ENCODE peak calls at places on chromosomes 11 and 22, in six cellular contexts. One of them, this sample, is unnamed.

GRCh38 chr11:122209619-122210377 is 93.8 kb upstream of the BLID start:
- DNase-seq in thoracic aorta: peak; percentile 75
- DNase-seq in H1: no peak
- DNase-seq in lung: peak; percentile 59
- DNase-seq in AG09309: peak; percentile 67
- DNase-seq in astrocyte: peak; percentile 76
- DNase-seq in this sample: no peak

GRCh38 chr11:68839953-68840641 is 1.6 kb downstream of the CPT1A start:
- DNase-seq in astrocyte: no peak
- DNase-seq in H1: no peak
- DNase-seq in AG09309: no peak
- DNase-seq in lung: no peak
- DNase-seq in thoracic aorta: no peak
- DNase-seq in this sample: no peak

GRCh38 chr11:34259087-34259486 is 98.7 kb downstream of the ABTB2 start:
- DNase-seq in lung: no peak
- DNase-seq in H1: no peak
- DNase-seq in AG09309: no peak
- DNase-seq in thoracic aorta: no peak
- DNase-seq in astrocyte: no peak
- DNase-seq in this sample: no peak

GRCh38 chr11:95266751-95267374 is 35.9 kb upstream of the SESN3 start:
- DNase-seq in thoracic aorta: no peak
- DNase-seq in astrocyte: peak; percentile 20
- DNase-seq in lung: no peak
- DNase-seq in H1: no peak
- DNase-seq in AG09309: no peak
- DNase-seq in this sample: no peak

GRCh38 chr11:61587541-61587941 is 6.7 kb upstream of the SYT7 start:
- DNase-seq in AG09309: no peak
- DNase-seq in H1: peak; percentile 81
- DNase-seq in astrocyte: no peak
- DNase-seq in lung: peak; percentile 47
- DNase-seq in thoracic aorta: no peak
- DNase-seq in this sample: peak; percentile 62

GRCh38 chr11:7348432-7349298 is 97.0 kb downstream of the SYT9 start:
- DNase-seq in H1: no peak
- DNase-seq in thoracic aorta: no peak
- DNase-seq in lung: no peak
- DNase-seq in AG09309: no peak
- DNase-seq in astrocyte: no peak
- DNase-seq in this sample: no peak

GRCh38 chr11:105206633-105207032 is 67.1 kb upstream of the CARD18 start:
- DNase-seq in astrocyte: no peak
- DNase-seq in thoracic aorta: no peak
- DNase-seq in lung: no peak
- DNase-seq in H1: no peak
- DNase-seq in AG09309: no peak
- DNase-seq in this sample: no peak

GRCh38 chr11:12889243-12889642 is 119.9 kb upstream of the RASSF10 start:
- DNase-seq in astrocyte: peak; percentile 77
- DNase-seq in AG09309: peak; percentile 64
- DNase-seq in H1: no peak
- DNase-seq in thoracic aorta: peak; percentile 60
- DNase-seq in lung: no peak
- DNase-seq in this sample: no peak

GRCh38 chr22:38766076-38766777 is 10.4 kb upstream of the SUN2 start:
- DNase-seq in AG09309: no peak
- DNase-seq in astrocyte: no peak
- DNase-seq in thoracic aorta: no peak
- DNase-seq in H1: peak; percentile 89
- DNase-seq in lung: no peak
- DNase-seq in this sample: peak; percentile 82

GRCh38 chr22:19832476-19833108 is 22.1 kb downstream of the GNB1L start:
- DNase-seq in astrocyte: no peak
- DNase-seq in H1: peak; percentile 39
- DNase-seq in lung: peak; percentile 18
- DNase-seq in thoracic aorta: no peak
- DNase-seq in AG09309: no peak
- DNase-seq in this sample: no peak

GRCh38 chr22:27107824-27108223 is 450.4 kb downstream of the MIAT start:
- DNase-seq in AG09309: peak; percentile 79
- DNase-seq in H1: no peak
- DNase-seq in astrocyte: peak; percentile 98
- DNase-seq in thoracic aorta: peak; percentile 67
- DNase-seq in lung: no peak
- DNase-seq in this sample: no peak

DNA sequence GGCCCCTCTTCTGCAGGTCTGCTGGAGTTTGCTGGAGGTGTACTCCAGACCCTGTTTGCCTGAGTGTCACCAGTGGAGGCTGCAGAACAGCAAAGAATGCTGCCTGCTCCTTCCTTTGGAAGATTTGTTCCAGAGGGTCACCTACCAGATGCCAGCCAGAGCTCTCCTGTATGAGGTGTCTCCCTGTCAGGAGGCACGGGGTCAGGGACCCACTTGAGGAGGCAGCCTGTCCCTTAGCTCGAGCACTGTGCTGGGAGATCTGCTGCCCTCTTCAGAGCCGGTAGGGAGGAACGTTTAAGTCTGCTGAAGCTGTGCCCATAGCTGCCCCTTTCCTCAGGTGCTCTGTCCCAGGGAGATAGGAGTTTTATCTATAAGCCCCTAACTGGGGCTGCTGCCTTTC is 207.9 kb downstream of the FAT3 start:
- DNase-seq in thoracic aorta: no peak
- DNase-seq in lung: no peak
- DNase-seq in AG09309: no peak
- DNase-seq in H1: no peak
- DNase-seq in astrocyte: no peak
- DNase-seq in this sample: no peak
- TF ChIP-seq CTCF in thoracic aorta: no peak
- TF ChIP-seq CTCF in lung: no peak
- TF ChIP-seq CTCF in AG09309: no peak
- TF ChIP-seq CTCF in H1: no peak
- TF ChIP-seq CTCF in astrocyte: no peak
- TF ChIP-seq CTCF in this sample: no peak

DNA sequence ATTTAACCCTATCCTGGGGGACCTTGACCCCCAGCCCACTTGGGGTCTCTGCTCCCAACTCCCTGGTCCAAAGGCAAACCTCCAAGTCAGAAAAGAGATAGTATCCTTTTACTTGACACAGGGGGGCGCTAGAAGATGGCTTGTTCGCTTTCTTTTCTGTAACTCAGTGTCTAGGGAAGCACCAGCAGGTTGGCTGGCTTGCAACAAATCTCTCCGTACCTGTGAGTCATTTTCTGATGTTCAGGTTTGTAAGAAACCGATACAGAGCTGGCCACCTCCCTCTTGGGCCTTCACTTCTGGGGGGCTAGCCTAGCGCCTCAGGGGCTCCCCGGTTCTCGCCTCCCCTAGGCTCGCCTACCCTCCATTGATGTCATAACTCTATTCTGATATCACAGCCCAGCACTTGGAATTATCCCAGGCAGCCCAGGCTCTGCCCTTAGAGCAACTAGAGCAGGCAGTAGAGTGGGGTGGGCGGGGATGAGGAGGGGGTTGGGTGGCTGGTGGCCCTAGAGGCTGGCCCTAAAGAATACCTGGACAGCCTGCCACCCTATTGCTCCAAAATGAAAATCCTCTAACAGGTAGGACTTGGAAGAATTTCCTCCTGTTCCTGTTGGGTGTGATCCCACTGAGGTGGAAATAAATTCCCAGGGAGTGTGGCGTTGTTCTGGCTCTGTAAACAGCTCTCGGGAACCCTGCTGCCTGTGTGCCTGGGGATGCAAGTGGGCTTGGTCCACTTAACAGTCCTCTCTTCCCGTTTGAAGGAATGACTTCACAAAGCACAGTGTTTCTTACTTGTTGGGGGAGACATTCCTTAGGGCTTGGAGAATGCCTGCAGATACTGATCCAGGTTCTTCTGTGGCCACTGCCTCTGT is 69.4 kb downstream of the OSBP2 start:
- DNase-seq in astrocyte: peak; percentile 64
- DNase-seq in thoracic aorta: no peak
- DNase-seq in lung: peak; percentile 44
- DNase-seq in H1: peak; percentile 61
- DNase-seq in AG09309: peak; percentile 55
- DNase-seq in this sample: peak; percentile 39
- TF ChIP-seq CTCF in astrocyte: peak; percentile 73
- TF ChIP-seq CTCF in thoracic aorta: peak; percentile 54
- TF ChIP-seq CTCF in lung: peak; percentile 60
- TF ChIP-seq CTCF in H1: peak; percentile 80
- TF ChIP-seq CTCF in AG09309: peak; percentile 75
- TF ChIP-seq CTCF in this sample: peak; percentile 73

GRCh38 chr11:67261942-67262681 is 4.2 kb upstream of the GRK2 start:
- DNase-seq in thoracic aorta: no peak
- DNase-seq in AG09309: no peak
- DNase-seq in lung: no peak
- DNase-seq in H1: no peak
- DNase-seq in astrocyte: no peak
- DNase-seq in this sample: peak; percentile 16
- TF ChIP-seq CTCF in thoracic aorta: no peak
- TF ChIP-seq CTCF in AG09309: no peak
- TF ChIP-seq CTCF in lung: no peak
- TF ChIP-seq CTCF in H1: no peak
- TF ChIP-seq CTCF in astrocyte: no peak
- TF ChIP-seq CTCF in this sample: no peak

DNA sequence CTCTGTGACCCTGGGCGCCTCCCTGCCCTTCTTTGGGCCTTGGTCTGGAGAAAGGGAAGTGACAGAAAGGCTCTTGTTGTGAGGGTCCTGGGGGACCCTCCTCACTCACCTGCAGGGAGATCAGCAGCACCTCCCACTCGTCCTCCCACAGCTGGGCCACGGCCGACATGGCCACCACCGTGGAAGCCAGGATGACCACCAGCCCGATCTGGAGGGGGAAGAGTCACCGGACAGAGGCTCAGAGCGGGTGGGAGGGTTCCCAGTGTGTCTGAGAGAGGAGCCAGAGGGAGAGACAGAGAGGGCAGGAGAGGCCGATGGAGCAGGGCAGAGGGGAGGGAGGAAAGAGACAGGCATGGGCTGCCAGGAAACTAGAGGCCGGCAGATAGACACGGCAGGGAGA is 16.8 kb upstream of the KLHL35 start:
- DNase-seq in thoracic aorta: no peak
- DNase-seq in lung: no peak
- DNase-seq in AG09309: no peak
- DNase-seq in astrocyte: no peak
- DNase-seq in H1: no peak
- DNase-seq in this sample: no peak
- TF ChIP-seq CTCF in thoracic aorta: no peak
- TF ChIP-seq CTCF in lung: no peak
- TF ChIP-seq CTCF in AG09309: no peak
- TF ChIP-seq CTCF in astrocyte: no peak
- TF ChIP-seq CTCF in H1: no peak
- TF ChIP-seq CTCF in this sample: no peak

This sample was measured in glutamatergic neuron.